ENCODE peak calls at places on chromosome 13, in nine cellular contexts. N is HFF-Myc, L is amniotic epithelial cell, V is osteocyte, Z is bronchial epithelial cell, M is GM13976, B is OCI-M1, R is COR-L47, A is HS-27A. F is an unnamed sample.

GRCh38 chr13:110467516-110467915 is 94.0 kb downstream of the RAB20 start:
- DNase-seq in V (no peak), A (no peak), N (no peak), Z (no peak), B (no peak), L (no peak), R (no peak), M (no peak), F (no peak)

GRCh38 chr13:73717632-73718031 is 416.6 kb downstream of the KLF12 start:
- DNase-seq in L (peak; percentile 82), V (no peak), R (no peak), Z (peak; percentile 73), M (no peak), A (no peak), N (no peak), B (peak; percentile 80), F (no peak)

GRCh38 chr13:65606622-65607021 is 1623.5 kb downstream of the PCDH9 start:
- DNase-seq in N (no peak), Z (no peak), A (no peak), V (no peak), L (peak; percentile 70), B (no peak), M (no peak), R (no peak), F (no peak)

GRCh38 chr13:91684746-91685145 is 286.3 kb downstream of the GPC5 start:
- DNase-seq in N (no peak), A (no peak), M (no peak), L (no peak), Z (no peak), V (no peak), R (no peak), B (no peak), F (no peak)

GRCh38 chr13:30367296-30367695 is 55.0 kb upstream of the UBE2L5 start:
- DNase-seq in R (no peak), Z (no peak), A (no peak), M (no peak), L (no peak), V (no peak), N (no peak), B (no peak), F (no peak)

GRCh38 chr13:30907167-30907761 is 1.2 kb downstream of the MEDAG start:
- DNase-seq in L (peak; percentile 71), V (no peak), B (peak; percentile 0), R (no peak), Z (peak; percentile 57), M (no peak), A (no peak), N (peak; percentile 42), F (no peak)

GRCh38 chr13:51020600-51020999 is 90.5 kb downstream of the C13orf42 start:
- DNase-seq in N (no peak), R (no peak), L (no peak), A (no peak), Z (no peak), B (no peak), V (peak; percentile 36), M (no peak), F (no peak)

GRCh38 chr13:98035373-98035772 is 81.9 kb downstream of the IPO5 start:
- DNase-seq in B (no peak), A (no peak), R (no peak), M (no peak), V (no peak), N (no peak), Z (no peak), L (no peak), F (no peak)

GRCh38 chr13:80436571-80437169 is 95.7 kb upstream of the SPRY2 start:
- DNase-seq in L (no peak), B (no peak), V (no peak), R (no peak), Z (no peak), A (no peak), M (no peak), N (no peak), F (no peak)

GRCh38 chr13:26653310-26653709 is 95.8 kb downstream of the WASF3 start:
- DNase-seq in N (no peak), L (peak; percentile 21), M (no peak), R (no peak), V (no peak), A (no peak), Z (peak; percentile 42), B (no peak), F (no peak)

GRCh38 chr13:29596064-29596418 is 553 bp upstream of the SLC7A1 start:
- DNase-seq in N (no peak), Z (no peak), M (no peak), L (no peak), R (no peak), A (no peak), V (no peak), B (no peak), F (no peak)

GRCh38 chr13:113995051-113995601 is 21.2 kb upstream of the C13orf46 start:
- DNase-seq in Z (no peak), R (no peak), A (no peak), N (no peak), V (no peak), M (no peak), L (no peak), B (no peak), F (no peak)

GRCh38 chr13:41463823-41464602 is 6.7 kb downstream of the RGCC start:
- DNase-seq in A (no peak), V (no peak), L (no peak), B (peak; percentile 67), M (peak; percentile 72), R (no peak), Z (no peak), N (no peak), F (no peak)

GRCh38 chr13:23631676-23632622 is 61.7 kb downstream of the TNFRSF19 start:
- DNase-seq in Z (no peak), L (no peak), M (no peak), V (no peak), R (no peak), B (no peak), N (no peak), A (no peak), F (no peak)

GRCh38 chr13:25886438-25887214 is 165.2 kb downstream of the SHISA2 start:
- DNase-seq in N (no peak), A (no peak), M (no peak), V (no peak), L (peak; percentile 84), Z (peak; percentile 95), B (no peak), R (no peak), F (no peak)

GRCh38 chr13:36102721-36103120 is 28.5 kb downstream of the DCLK1 start:
- DNase-seq in M (no peak), V (no peak), L (no peak), Z (no peak), N (no peak), A (no peak), R (no peak), B (no peak), F (no peak)

GRCh38 chr13:38369058-38369457 is 19.4 kb downstream of the UFM1 start:
- DNase-seq in V (no peak), N (no peak), Z (no peak), M (no peak), L (no peak), A (no peak), B (peak; percentile 55), R (no peak), F (no peak)

GRCh38 chr13:109569938-109570711 is 216.3 kb downstream of the IRS2 start:
- DNase-seq in R (no peak), M (peak; percentile 14), Z (no peak), L (no peak), V (no peak), B (peak; percentile 52), N (no peak), A (no peak), F (no peak)

GRCh38 chr13:31930901-31931522 is 100.6 kb upstream of the FRY start:
- DNase-seq in L (peak; percentile 29), M (peak; percentile 62), N (no peak), V (no peak), R (no peak), Z (peak; percentile 72), B (peak; percentile 18), A (no peak), F (no peak)

GRCh38 chr13:48828962-48829405 is 146.7 kb upstream of the FNDC3A start:
- DNase-seq in M (no peak), V (no peak), R (peak; percentile 77), L (peak; percentile 32), B (no peak), A (no peak), N (no peak), Z (peak; percentile 63), F (peak; percentile 56)

GRCh38 chr13:42539670-42540069 is 34.3 kb upstream of the TNFSF11 start:
- DNase-seq in L (no peak), A (no peak), R (no peak), N (no peak), Z (peak; percentile 88), V (no peak), B (no peak), M (no peak), F (peak; percentile 51)

GRCh38 chr13:21979156-21979819 is 308.4 kb downstream of the FGF9 start:
- DNase-seq in A (no peak), B (no peak), N (no peak), Z (no peak), R (no peak), L (no peak), M (no peak), V (no peak), F (no peak)

GRCh38 chr13:42762251-42762650 is 19.1 kb upstream of the FAM216B start:
- DNase-seq in V (no peak), A (no peak), B (no peak), L (peak; percentile 87), N (no peak), Z (peak; percentile 88), R (no peak), M (no peak), F (no peak)

GRCh38 chr13:114087430-114087829 is 45.0 kb downstream of the RASA3 start:
- DNase-seq in Z (no peak), N (no peak), R (no peak), B (no peak), A (no peak), V (no peak), M (no peak), L (no peak), F (no peak)

GRCh38 chr13:40787062-40787461 is 2.3 kb upstream of the SLC25A15 start:
- DNase-seq in B (no peak), Z (no peak), L (peak; percentile 54), M (no peak), A (no peak), R (no peak), N (no peak), V (no peak), F (no peak)

GRCh38 chr13:34993470-34993869 is 51.4 kb downstream of the NBEA start:
- DNase-seq in A (no peak), R (no peak), L (peak; percentile 49), B (peak; percentile 31), M (no peak), Z (peak; percentile 36), N (no peak), V (no peak), F (no peak)

GRCh38 chr13:79481685-79482052 is 714 bp downstream of the NDFIP2 start:
- DNase-seq in N (no peak), Z (peak; percentile 77), M (peak; percentile 26), R (no peak), L (no peak), V (no peak), A (no peak), B (peak; percentile 54), F (peak; percentile 30)

GRCh38 chr13:79457948-79458347 is 23.0 kb upstream of the NDFIP2 start:
- DNase-seq in B (peak; percentile 68), R (no peak), M (no peak), Z (peak; percentile 90), A (no peak), N (peak; percentile 62), L (peak; percentile 92), V (no peak), F (peak; percentile 77)